ENCODE peak calls at places on chromosomes 13 and 19, in ten cellular contexts. H is activated T-helper 1 cell treated with anti-CD3 and anti-CD28 coated beads, Interleukin-12 subunit alpha, Interleukin-12 subunit beta, Interleukin-2, Interleukin-4 antibody, amounts not matched to agents 30 ng/mL and 10 ng/mL and 1 ng/mL, durations not matched to agents 14 hours and 24 hours and 36 hours; J is central memory CD4-positive, alpha-beta T cell; C is activated CD8-positive, alpha-beta memory T cell treated with anti-CD3 and anti-CD28 coated beads for 24 hours; O is natural killer cell; A is activated T-cell treated with anti-CD3 and anti-CD28 coated beads for 1 hour; R is stimulated activated CD8-positive, alpha-beta memory T cell treated with anti-CD3 and anti-CD28 coated beads, Interleukin-7, amount 100 ng/mL, for 1 hour; E is C1 segment of cervical spinal cord; P is activated CD4-positive, alpha-beta T cell treated with anti-CD3 and anti-CD28 coated beads, Interleukin-2, amount 50 U/mL, for 48 hours; V is stimulated activated CD4-positive, alpha-beta T cell treated with anti-CD3 and anti-CD28 coated beads, TNF-alpha, amount 100 ng/mL, for 1 hour. B is an unnamed sample.

GRCh38 chr13:26060366-26060765 is 8.6 kb upstream of the SHISA2 start:
- DNase-seq in H (no peak), J (no peak), C (no peak), O (no peak), A (no peak), R (no peak), E (no peak), P (no peak), V (no peak), B (no peak)

GRCh38 chr13:30963794-30964193 is 31.3 kb downstream of the TEX26 start:
- DNase-seq in H (no peak), J (no peak), C (no peak), O (no peak), A (no peak), R (no peak), E (no peak), P (no peak), V (no peak), B (no peak)

GRCh38 chr19:30441011-30441410 is 68.8 kb downstream of the ZNF536 start:
- DNase-seq in H (no peak), J (no peak), C (no peak), O (no peak), A (no peak), R (no peak), E (no peak), P (no peak), V (no peak), B (no peak)

GRCh38 chr13:76848596-76848995 is 37.6 kb downstream of the KCTD12 start:
- DNase-seq in H (no peak), J (no peak), C (no peak), O (no peak), A (no peak), R (no peak), E (peak; percentile 10), P (no peak), V (no peak), B (no peak)

GRCh38 chr19:15733895-15734294 is 3.9 kb upstream of the OR10H3 start:
- DNase-seq in H (no peak), J (no peak), C (no peak), O (no peak), A (no peak), R (no peak), E (no peak), P (no peak), V (no peak), B (no peak)

GRCh38 chr13:110779046-110779445 is 65.5 kb downstream of the ING1 start:
- DNase-seq in H (no peak), J (no peak), C (no peak), O (no peak), A (no peak), R (no peak), E (no peak), P (no peak), V (no peak), B (no peak)

GRCh38 chr19:3441089-3441985 is 39.0 kb downstream of the SMIM24 start:
- DNase-seq in H (no peak), J (no peak), C (no peak), O (no peak), A (no peak), R (no peak), E (no peak), P (no peak), V (no peak), B (no peak)

GRCh38 chr19:54029930-54030490 is 33.7 kb downstream of the VSTM1 start:
- DNase-seq in H (peak; percentile 12), J (peak; percentile 22), C (peak; percentile 72), O (peak; percentile 43), A (peak; percentile 50), R (no peak), E (peak; percentile 5), P (peak; percentile 59), V (peak; percentile 11), B (no peak)

GRCh38 chr19:36136975-36137686 is 2.7 kb upstream of the CAPNS1 start:
- DNase-seq in H (no peak), J (no peak), C (no peak), O (no peak), A (no peak), R (no peak), E (no peak), P (no peak), V (no peak), B (peak; percentile 59)

GRCh38 chr19:45403781-45404556 is 900 bp downstream of the PPP1R13L start:
- DNase-seq in H (peak; percentile 61), J (peak; percentile 48), C (peak; percentile 78), O (peak; percentile 62), A (peak; percentile 54), R (no peak), E (no peak), P (peak; percentile 75), V (no peak), B (no peak)

GRCh38 chr13:110245421-110245899 is 61.5 kb downstream of the COL4A1 start:
- DNase-seq in H (no peak), J (no peak), C (no peak), O (no peak), A (no peak), R (no peak), E (no peak), P (no peak), V (no peak), B (no peak)

GRCh38 chr13:102651892-102652291 is 43.0 kb downstream of the METTL21C start:
- DNase-seq in H (no peak), J (no peak), C (no peak), O (no peak), A (no peak), R (no peak), E (no peak), P (no peak), V (no peak), B (no peak)

GRCh38 chr19:10764340-10764894 is 46.5 kb downstream of the DNM2 start:
- DNase-seq in H (no peak), J (no peak), C (no peak), O (no peak), A (no peak), R (no peak), E (no peak), P (no peak), V (no peak), B (no peak)

GRCh38 chr13:52159159-52159982 is at the start of gene NEK3:
- DNase-seq in H (peak; percentile 57), J (peak; percentile 43), C (peak; percentile 83), O (peak; percentile 70), A (peak; percentile 25), R (no peak), E (peak; percentile 76), P (peak; percentile 54), V (peak; percentile 5), B (peak; percentile 12)

GRCh38 chr13:99995503-99996176 is 14.1 kb downstream of the ZIC2 start:
- DNase-seq in H (no peak), J (no peak), C (no peak), O (no peak), A (no peak), R (no peak), E (no peak), P (no peak), V (no peak), B (no peak)

GRCh38 chr19:40659566-40659965 is 30.9 kb downstream of the NUMBL start:
- DNase-seq in H (no peak), J (no peak), C (no peak), O (no peak), A (no peak), R (no peak), E (no peak), P (no peak), V (no peak), B (no peak)

GRCh38 chr19:31718898-31719297 is 369.7 kb upstream of the TSHZ3 start:
- DNase-seq in H (no peak), J (no peak), C (no peak), O (no peak), A (no peak), R (no peak), E (no peak), P (no peak), V (no peak), B (no peak)

GRCh38 chr13:93388701-93389100 is 162.1 kb downstream of the GPC6 start:
- DNase-seq in H (no peak), J (no peak), C (no peak), O (no peak), A (no peak), R (no peak), E (no peak), P (no peak), V (no peak), B (no peak)